ENCODE peak calls at places on chromosomes 12 and 14, in nine cellular contexts. One of them, this sample, is unnamed.

GRCh38 chr14:74459289-74459946 is 33.4 kb upstream of the SYNDIG1L start:
- DNase-seq in GDM1: no peak
- DNase-seq in GM12865: peak; percentile 42
- DNase-seq in body of pancreas: no peak
- DNase-seq in activated CD4-positive, alpha-beta memory T cell treated with anti-CD3 and anti-CD28 coated beads, Interleukin-2, amount 10 ng/mL, durations not matched to agents 7 days and 5 days: peak; percentile 22
- DNase-seq in SW480: peak; percentile 47
- DNase-seq in GM12891: peak; percentile 40
- DNase-seq in AG08395: peak; percentile 90
- DNase-seq in amniotic stem cell: peak; percentile 20
- DNase-seq in this sample: peak; percentile 42

GRCh38 chr12:89507015-89507824 is 17.4 kb downstream of the GALNT4 start:
- DNase-seq in GDM1: no peak
- DNase-seq in GM12865: no peak
- DNase-seq in body of pancreas: peak; percentile 52
- DNase-seq in activated CD4-positive, alpha-beta memory T cell treated with anti-CD3 and anti-CD28 coated beads, Interleukin-2, amount 10 ng/mL, durations not matched to agents 7 days and 5 days: no peak
- DNase-seq in SW480: no peak
- DNase-seq in GM12891: no peak
- DNase-seq in AG08395: no peak
- DNase-seq in amniotic stem cell: no peak
- DNase-seq in this sample: no peak

GRCh38 chr14:55976619-55977018 is 141.6 kb upstream of the PELI2 start:
- DNase-seq in GDM1: no peak
- DNase-seq in GM12865: no peak
- DNase-seq in body of pancreas: peak; percentile 67
- DNase-seq in activated CD4-positive, alpha-beta memory T cell treated with anti-CD3 and anti-CD28 coated beads, Interleukin-2, amount 10 ng/mL, durations not matched to agents 7 days and 5 days: no peak
- DNase-seq in SW480: no peak
- DNase-seq in GM12891: no peak
- DNase-seq in AG08395: no peak
- DNase-seq in amniotic stem cell: no peak
- DNase-seq in this sample: no peak

GRCh38 chr12:40141996-40142395 is 36.1 kb upstream of the SLC2A13 start:
- DNase-seq in GDM1: no peak
- DNase-seq in GM12865: no peak
- DNase-seq in body of pancreas: no peak
- DNase-seq in activated CD4-positive, alpha-beta memory T cell treated with anti-CD3 and anti-CD28 coated beads, Interleukin-2, amount 10 ng/mL, durations not matched to agents 7 days and 5 days: no peak
- DNase-seq in SW480: no peak
- DNase-seq in GM12891: no peak
- DNase-seq in AG08395: no peak
- DNase-seq in amniotic stem cell: no peak
- DNase-seq in this sample: no peak

GRCh38 chr12:93019240-93019910 is 90.3 kb upstream of the EEA1 start:
- DNase-seq in GDM1: no peak
- DNase-seq in GM12865: no peak
- DNase-seq in body of pancreas: no peak
- DNase-seq in activated CD4-positive, alpha-beta memory T cell treated with anti-CD3 and anti-CD28 coated beads, Interleukin-2, amount 10 ng/mL, durations not matched to agents 7 days and 5 days: no peak
- DNase-seq in SW480: no peak
- DNase-seq in GM12891: no peak
- DNase-seq in AG08395: no peak
- DNase-seq in amniotic stem cell: no peak
- DNase-seq in this sample: no peak

GRCh38 chr12:19971396-19971802 is 396.9 kb upstream of the PDE3A start:
- DNase-seq in GDM1: no peak
- DNase-seq in GM12865: no peak
- DNase-seq in body of pancreas: peak; percentile 89
- DNase-seq in activated CD4-positive, alpha-beta memory T cell treated with anti-CD3 and anti-CD28 coated beads, Interleukin-2, amount 10 ng/mL, durations not matched to agents 7 days and 5 days: no peak
- DNase-seq in SW480: peak; percentile 18
- DNase-seq in GM12891: no peak
- DNase-seq in AG08395: no peak
- DNase-seq in amniotic stem cell: no peak
- DNase-seq in this sample: no peak

GRCh38 chr14:99654235-99655000 is 9.5 kb downstream of the HHIPL1 start:
- DNase-seq in GDM1: no peak
- DNase-seq in GM12865: peak; percentile 19
- DNase-seq in body of pancreas: peak; percentile 76
- DNase-seq in activated CD4-positive, alpha-beta memory T cell treated with anti-CD3 and anti-CD28 coated beads, Interleukin-2, amount 10 ng/mL, durations not matched to agents 7 days and 5 days: no peak
- DNase-seq in SW480: no peak
- DNase-seq in GM12891: no peak
- DNase-seq in AG08395: peak; percentile 93
- DNase-seq in amniotic stem cell: no peak
- DNase-seq in this sample: no peak

GRCh38 chr12:8554451-8555195 is 13.9 kb upstream of the CLEC4E start:
- DNase-seq in GDM1: no peak
- DNase-seq in GM12865: no peak
- DNase-seq in body of pancreas: no peak
- DNase-seq in activated CD4-positive, alpha-beta memory T cell treated with anti-CD3 and anti-CD28 coated beads, Interleukin-2, amount 10 ng/mL, durations not matched to agents 7 days and 5 days: no peak
- DNase-seq in SW480: peak; percentile 55
- DNase-seq in GM12891: no peak
- DNase-seq in AG08395: peak; percentile 5
- DNase-seq in amniotic stem cell: no peak
- DNase-seq in this sample: peak; percentile 5

GRCh38 chr14:100696590-100696989 is 30.1 kb upstream of the DLK1 start:
- DNase-seq in GDM1: no peak
- DNase-seq in GM12865: no peak
- DNase-seq in body of pancreas: no peak
- DNase-seq in activated CD4-positive, alpha-beta memory T cell treated with anti-CD3 and anti-CD28 coated beads, Interleukin-2, amount 10 ng/mL, durations not matched to agents 7 days and 5 days: no peak
- DNase-seq in SW480: no peak
- DNase-seq in GM12891: no peak
- DNase-seq in AG08395: no peak
- DNase-seq in amniotic stem cell: no peak
- DNase-seq in this sample: no peak

GRCh38 chr14:91257328-91258020 is 13.0 kb upstream of the GPR68 start:
- DNase-seq in GDM1: no peak
- DNase-seq in GM12865: no peak
- DNase-seq in body of pancreas: no peak
- DNase-seq in activated CD4-positive, alpha-beta memory T cell treated with anti-CD3 and anti-CD28 coated beads, Interleukin-2, amount 10 ng/mL, durations not matched to agents 7 days and 5 days: no peak
- DNase-seq in SW480: no peak
- DNase-seq in GM12891: no peak
- DNase-seq in AG08395: no peak
- DNase-seq in amniotic stem cell: no peak
- DNase-seq in this sample: no peak

GRCh38 chr14:70254476-70254961 is 65.8 kb upstream of the SLC8A3 start:
- DNase-seq in GDM1: no peak
- DNase-seq in GM12865: peak; percentile 73
- DNase-seq in body of pancreas: peak; percentile 85
- DNase-seq in activated CD4-positive, alpha-beta memory T cell treated with anti-CD3 and anti-CD28 coated beads, Interleukin-2, amount 10 ng/mL, durations not matched to agents 7 days and 5 days: no peak
- DNase-seq in SW480: peak; percentile 78
- DNase-seq in GM12891: no peak
- DNase-seq in AG08395: no peak
- DNase-seq in amniotic stem cell: no peak
- DNase-seq in this sample: no peak